ENCODE peak calls at places on chromosomes 7 and 10, in five cellular contexts. N, E, R, U and T are unnamed samples.

GRCh38 chr10:938954-939678 is 7.6 kb upstream of the LARP4B start:
- DNase-seq in N (no peak), E (no peak), R (no peak), U (no peak), T (no peak)

GRCh38 chr10:34584164-34584563 is 230.9 kb downstream of the PARD3 start:
- DNase-seq in N (no peak), E (peak; percentile 74), R (no peak), U (no peak), T (no peak)

GRCh38 chr10:114957673-114958072 is 19.7 kb downstream of the TRUB1 start:
- DNase-seq in N (no peak), E (no peak), R (no peak), U (no peak), T (no peak)

GRCh38 chr10:70715853-70716795 is 43.8 kb downstream of the ADAMTS14 start:
- DNase-seq in N (no peak), E (peak; percentile 8), R (no peak), U (no peak), T (no peak)

GRCh38 chr7:109256762-109257560 is 687.3 kb downstream of the DNAJB9 start:
- DNase-seq in N (no peak), E (no peak), R (no peak), U (no peak), T (no peak)

GRCh38 chr7:149885191-149886017 is 11.6 kb downstream of the ATP6V0E2 start:
- DNase-seq in N (peak; percentile 2), E (no peak), R (no peak), U (no peak), T (no peak)

GRCh38 chr10:86190291-86190690 is 176.3 kb downstream of the GRID1 start:
- DNase-seq in N (no peak), E (no peak), R (no peak), U (no peak), T (no peak)

GRCh38 chr7:130960208-130960988 is 226.4 kb upstream of the KLF14 start:
- DNase-seq in N (peak; percentile 35), E (peak; percentile 96), R (peak; percentile 3), U (no peak), T (no peak)

GRCh38 chr10:6062101-6062771 is at the start of gene IL2RA:
- DNase-seq in N (no peak), E (no peak), R (peak; percentile 43), U (no peak), T (no peak)

GRCh38 chr7:17405786-17406185 is 107.3 kb downstream of the AHR start:
- DNase-seq in N (no peak), E (peak; percentile 76), R (no peak), U (no peak), T (no peak)

GRCh38 chr10:96176985-96177384 is 46.9 kb downstream of the ZNF518A start:
- DNase-seq in N (no peak), E (no peak), R (no peak), U (no peak), T (no peak)

GRCh38 chr10:84289521-84290200 is 38.7 kb upstream of the CCSER2 start:
- DNase-seq in N (no peak), E (no peak), R (no peak), U (no peak), T (no peak)

GRCh38 chr10:129758591-129759021 is 205.5 kb downstream of the EBF3 start:
- DNase-seq in N (no peak), E (no peak), R (no peak), U (no peak), T (no peak)

GRCh38 chr7:150340024-150340749 is 1.2 kb downstream of the RARRES2 start:
- DNase-seq in N (no peak), E (peak; percentile 21), R (no peak), U (no peak), T (no peak)

GRCh38 chr10:20598590-20598989 is 298.5 kb downstream of the NEBL start:
- DNase-seq in N (no peak), E (peak; percentile 11), R (no peak), U (peak; percentile 44), T (no peak)

GRCh38 chr7:92781117-92781720 is 55.2 kb downstream of the CDK6 start:
- DNase-seq in N (no peak), E (no peak), R (no peak), U (no peak), T (no peak)

GRCh38 chr7:39921505-39922250 is 28.4 kb upstream of the CDK13 start:
- DNase-seq in N (no peak), E (no peak), R (no peak), U (peak; percentile 6), T (no peak)

GRCh38 chr7:72924417-72924747 is 513 bp upstream of the POM121 start:
- DNase-seq in N (no peak), E (no peak), R (no peak), U (no peak), T (no peak)

GRCh38 chr10:52326382-52326781 is 12.3 kb downstream of the DKK1 start:
- DNase-seq in N (no peak), E (no peak), R (no peak), U (no peak), T (no peak)

GRCh38 chr7:138435231-138435919 is 24.7 kb upstream of the TRIM24 start:
- DNase-seq in N (no peak), E (no peak), R (no peak), U (no peak), T (no peak)